ENCODE peak calls at places on chromosomes 5 and 9, in six cellular contexts. Q, V, A, J, N and Z are unnamed samples.

GRCh38 chr5:31027726-31028125 is 165.8 kb upstream of the CDH6 start:
- DNase-seq in Q (no peak), N (no peak), A (no peak), V (no peak), J (no peak), Z (no peak)

GRCh38 chr5:135452366-135453030 is 347 bp upstream of the TIFAB start:
- DNase-seq in J (no peak), A (no peak), N (no peak), V (no peak), Q (no peak), Z (no peak)

GRCh38 chr5:81788271-81788670 is 37.4 kb upstream of the SSBP2 start:
- DNase-seq in N (no peak), A (no peak), J (no peak), V (no peak), Q (no peak), Z (no peak)

GRCh38 chr5:39661026-39661779 is 236.4 kb upstream of the DAB2 start:
- DNase-seq in Q (no peak), J (no peak), N (no peak), V (no peak), A (no peak), Z (no peak)

GRCh38 chr5:65969539-65970393 is 43.4 kb downstream of the ERBIN start:
- DNase-seq in N (no peak), V (no peak), Q (no peak), A (no peak), J (no peak), Z (no peak)

GRCh38 chr5:72692273-72692672 is 124.2 kb upstream of the TNPO1 start:
- DNase-seq in A (no peak), V (no peak), N (no peak), Q (no peak), J (no peak), Z (no peak)

GRCh38 chr9:136047775-136048559 is 47.1 kb downstream of the NACC2 start:
- DNase-seq in A (no peak), Q (no peak), N (no peak), V (no peak), J (no peak), Z (no peak)

GRCh38 chr5:177471610-177472356 is 1.7 kb downstream of the DBN1 start:
- DNase-seq in V (no peak), J (no peak), N (no peak), A (no peak), Q (no peak), Z (no peak)

GRCh38 chr9:34624475-34624984 is 4.2 kb upstream of the DCTN3 start:
- DNase-seq in Q (no peak), N (no peak), A (no peak), J (no peak), V (no peak), Z (no peak)